ENCODE peak calls at places on chromosomes 6 and 20, in five cellular contexts. V is left ventricle myocardium inferior, R is fibroblast of lung, X is HFFc6, M is psoas muscle. Z is an unnamed sample.

GRCh38 chr20:20130399-20130798 is 78.1 kb downstream of the CFAP61 start:
- DNase-seq in V (no peak), R (no peak), X (no peak), M (no peak), Z (no peak)

GRCh38 chr20:3473944-3474343 is 3.1 kb downstream of the ATRN start:
- DNase-seq in V (no peak), R (no peak), X (no peak), M (no peak), Z (no peak)

GRCh38 chr6:81847866-81848265 is 95.4 kb upstream of the TENT5A start:
- DNase-seq in V (no peak), R (peak), X (no peak), M (no peak), Z (no peak)

GRCh38 chr6:18151801-18152200 is 3.1 kb downstream of the TPMT start:
- DNase-seq in V (no peak), R (no peak), X (no peak), M (no peak), Z (no peak)

GRCh38 chr6:4775591-4776492 is at the start of gene CDYL:
- DNase-seq in V (peak), R (peak), X (peak), M (peak), Z (peak)

GRCh38 chr20:59042151-59042795 is at the start of gene PRELID3B:
- DNase-seq in V (peak), R (peak), X (no peak), M (no peak), Z (no peak)

GRCh38 chr20:46705378-46705729 is 4.1 kb upstream of the SLC2A10 start:
- DNase-seq in V (no peak), R (no peak), X (no peak), M (no peak), Z (no peak)

GRCh38 chr20:50321797-50322480 is 131.3 kb downstream of the CEBPB start:
- DNase-seq in V (no peak), R (peak), X (no peak), M (no peak), Z (no peak)

GRCh38 chr6:49541210-49541724 is 9.2 kb upstream of the C6orf141 start:
- DNase-seq in V (no peak), R (peak), X (peak), M (no peak), Z (peak)

GRCh38 chr6:76052314-76052713 is 20.1 kb downstream of the IMPG1 start:
- DNase-seq in V (no peak), R (no peak), X (no peak), M (no peak), Z (no peak)

GRCh38 chr6:170026272-170027110 is 264.4 kb downstream of the DLL1 start:
- DNase-seq in V (no peak), R (no peak), X (no peak), M (no peak), Z (no peak)

GRCh38 chr6:112189494-112189893 is 64.9 kb downstream of the LAMA4 start:
- DNase-seq in V (no peak), R (peak), X (no peak), M (no peak), Z (no peak)

GRCh38 chr20:50919567-50919966 is 11.7 kb downstream of the ADNP start:
- DNase-seq in V (no peak), R (peak), X (peak), M (peak), Z (no peak)

GRCh38 chr20:14337400-14338171 is at the start of gene FLRT3:
- DNase-seq in V (peak), R (peak), X (peak), M (peak), Z (peak)

GRCh38 chr6:46715106-46715505 is 20.1 kb downstream of the PLA2G7 start:
- DNase-seq in V (no peak), R (peak), X (no peak), M (no peak), Z (no peak)
- TF ChIP-seq CTCF in V (no peak), R (no peak), X (no peak), M (no peak), Z (no peak)

DNA sequence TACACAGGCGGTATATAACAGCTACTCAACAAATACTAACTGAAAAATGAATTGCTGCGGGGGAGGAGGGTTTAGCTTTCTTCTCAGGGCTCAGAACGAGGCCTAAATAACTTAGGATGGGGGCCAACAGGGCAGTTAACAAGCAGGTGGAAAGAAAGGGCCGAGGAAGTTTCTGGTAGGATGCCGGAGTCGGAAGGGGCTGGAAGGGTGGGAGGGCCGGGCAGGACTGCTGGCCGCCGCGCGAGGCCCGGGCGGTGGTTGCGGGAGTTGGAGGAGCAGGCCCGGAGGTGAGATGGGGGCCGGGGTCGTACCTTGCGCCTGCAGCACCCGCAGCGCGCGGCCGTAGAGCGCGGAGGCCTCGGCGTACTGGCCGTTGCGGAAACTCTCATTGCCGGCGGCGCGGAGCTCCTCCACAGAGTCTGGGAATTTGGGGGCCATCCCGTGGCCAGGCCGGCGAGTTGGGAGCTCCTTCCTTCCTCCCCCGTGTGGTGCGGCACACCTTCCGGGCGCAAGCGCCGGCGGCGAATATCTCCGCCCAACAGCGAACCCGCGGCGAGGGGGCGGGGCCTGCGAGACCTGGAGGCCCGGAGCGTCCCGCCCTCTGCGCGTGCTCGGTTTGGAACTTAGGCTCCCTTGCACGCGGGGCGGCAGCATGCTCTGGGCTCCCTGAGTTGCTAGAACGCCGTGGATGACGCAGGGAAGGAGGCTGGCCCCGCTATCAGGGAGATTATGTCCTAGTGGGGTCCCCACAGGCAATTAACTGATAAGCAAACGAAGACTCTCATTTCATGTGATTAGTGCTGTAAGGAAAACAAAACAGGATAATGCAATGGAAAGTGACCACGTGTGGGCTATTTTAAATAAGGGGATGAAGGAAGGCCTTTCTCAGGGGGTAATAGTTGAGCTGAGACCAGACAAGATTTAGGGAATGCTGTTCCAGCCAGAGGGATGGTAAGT is at the start of gene TOMM34:
- DNase-seq in V (peak), R (peak), X (peak), M (peak), Z (peak)
- TF ChIP-seq CTCF in V (no peak), R (no peak), X (no peak), M (peak), Z (no peak)

DNA sequence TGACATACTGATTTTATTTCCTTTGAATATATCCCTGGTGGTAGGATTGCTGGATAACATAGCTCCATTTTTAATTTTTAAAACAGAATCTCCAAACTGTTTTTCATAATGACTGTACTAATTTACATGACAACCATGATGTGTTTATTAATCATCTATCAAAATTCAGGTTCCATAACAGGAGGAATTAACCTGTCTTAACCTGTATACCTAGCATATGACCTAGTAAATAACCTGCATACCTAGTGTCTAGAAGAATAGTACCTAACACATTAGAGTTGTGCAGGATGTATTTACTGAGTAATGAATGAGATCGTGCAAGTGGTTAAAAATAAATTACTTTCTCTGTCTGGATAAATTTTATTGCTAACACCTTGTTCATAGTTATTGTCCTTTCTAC is 45.8 kb upstream of the ARHGAP18 start:
- DNase-seq in V (no peak), R (no peak), X (no peak), M (no peak), Z (no peak)
- TF ChIP-seq CTCF in V (no peak), R (no peak), X (peak), M (no peak), Z (no peak)

DNA sequence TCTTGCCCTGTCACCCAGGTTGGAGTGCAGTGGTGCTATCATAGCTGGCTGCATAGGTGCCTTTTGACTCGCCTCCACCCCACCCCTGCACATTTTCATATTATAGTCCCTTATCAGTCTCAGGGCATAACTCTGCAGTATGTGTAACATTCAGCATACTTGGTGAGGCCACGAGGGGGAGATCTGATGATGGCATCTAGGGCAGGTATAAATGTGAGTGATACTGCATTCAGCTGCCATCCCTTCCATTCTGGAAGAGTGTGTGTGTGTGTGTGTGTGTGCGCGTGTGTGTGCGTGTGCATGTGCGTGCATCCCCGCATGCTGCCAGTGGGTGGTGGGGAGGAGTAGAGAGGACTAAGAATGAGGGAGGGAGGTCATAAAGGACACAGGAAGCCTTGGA is 81.4 kb downstream of the JARID2 start:
- DNase-seq in V (no peak), R (peak), X (no peak), M (no peak), Z (no peak)
- TF ChIP-seq CTCF in V (peak), R (no peak), X (no peak), M (peak), Z (peak)

GRCh38 chr6:106513813-106514212 is 115.5 kb downstream of the RTN4IP1 start:
- DNase-seq in V (no peak), R (no peak), X (no peak), M (no peak), Z (no peak)

GRCh38 chr6:106510090-106510970 is 119.0 kb downstream of the RTN4IP1 start:
- DNase-seq in V (peak), R (peak), X (no peak), M (peak), Z (no peak)

GRCh38 chr6:106511274-106512047 is 117.8 kb downstream of the RTN4IP1 start:
- DNase-seq in V (no peak), R (peak), X (peak), M (peak), Z (no peak)

GRCh38 chr6:106512958-106513480 is 116.3 kb downstream of the RTN4IP1 start:
- DNase-seq in V (no peak), R (no peak), X (no peak), M (no peak), Z (no peak)

GRCh38 chr6:106512048-106512957 is 117.0 kb downstream of the RTN4IP1 start:
- DNase-seq in V (peak), R (peak), X (no peak), M (peak), Z (no peak)
- TF ChIP-seq CTCF in V (peak), R (peak), X (peak), M (no peak), Z (peak)

GRCh38 chr6:107116328-107116892 is 1.1 kb upstream of the BEND3 start:
- DNase-seq in V (no peak), R (no peak), X (no peak), M (no peak), Z (no peak)
- TF ChIP-seq CTCF in V (no peak), R (no peak), X (peak), M (peak), Z (peak)

Z was measured in AG04450.